ENCODE peak calls at places on chromosomes 5 and 9, in nine cellular contexts. T is AG09309, O is non-pigmented ciliary epithelial cell, E is NB4, X is K562, K is prostate gland, W is OCI-M1, Y is COR-L47, I is activated T-helper 1 cell treated with Interleukin-2 at 50 U/mL for 16 hours. C is an unnamed sample.

GRCh38 chr5:168740055-168740820 is 161.1 kb upstream of the PANK3 start:
- DNase-seq in T (no peak), O (no peak), E (no peak), X (no peak), K (no peak), W (no peak), Y (no peak), I (no peak), C (no peak)

GRCh38 chr5:125225424-125225823 is 479.0 kb upstream of the ZNF608 start:
- DNase-seq in T (no peak), O (no peak), E (no peak), X (no peak), K (no peak), W (no peak), Y (no peak), I (no peak), C (no peak)

GRCh38 chr9:86767373-86767772 is 179.9 kb downstream of the GAS1 start:
- DNase-seq in T (no peak), O (no peak), E (no peak), X (no peak), K (no peak), W (no peak), Y (no peak), I (no peak), C (no peak)

GRCh38 chr5:179301376-179301775 is 43.9 kb downstream of the ADAMTS2 start:
- DNase-seq in T (no peak), O (no peak), E (no peak), X (no peak), K (no peak), W (no peak), Y (no peak), I (no peak), C (no peak)

GRCh38 chr9:91179237-91180138 is 182.2 kb downstream of the AUH start:
- DNase-seq in T (no peak), O (no peak), E (no peak), X (peak), K (no peak), W (no peak), Y (no peak), I (no peak), C (no peak)

GRCh38 chr5:26569241-26569928 is 469.0 kb downstream of the CDH9 start:
- DNase-seq in T (no peak), O (no peak), E (no peak), X (no peak), K (no peak), W (no peak), Y (no peak), I (no peak), C (no peak)

GRCh38 chr5:150131461-150131860 is 24.2 kb downstream of the PDGFRB start:
- DNase-seq in T (no peak), O (no peak), E (no peak), X (no peak), K (no peak), W (no peak), Y (no peak), I (no peak), C (no peak)

GRCh38 chr5:126357585-126358342 is 65.4 kb upstream of the GRAMD2B start:
- DNase-seq in T (no peak), O (no peak), E (no peak), X (no peak), K (no peak), W (no peak), Y (no peak), I (no peak), C (no peak)

GRCh38 chr5:149680810-149681221 is 49.3 kb upstream of the PPARGC1B start:
- DNase-seq in T (no peak), O (no peak), E (peak), X (no peak), K (no peak), W (peak), Y (no peak), I (no peak), C (no peak)

GRCh38 chr9:76658510-76659231 is 105.6 kb upstream of the PCA3 start:
- DNase-seq in T (peak), O (no peak), E (peak), X (peak), K (no peak), W (peak), Y (peak), I (no peak), C (peak)

GRCh38 chr9:136093995-136094881 is 851 bp downstream of the NACC2 start:
- DNase-seq in T (no peak), O (no peak), E (peak), X (peak), K (peak), W (no peak), Y (no peak), I (peak), C (no peak)

GRCh38 chr5:119339965-119340364 is 15.9 kb upstream of the TNFAIP8 start:
- DNase-seq in T (no peak), O (no peak), E (peak), X (peak), K (no peak), W (peak), Y (no peak), I (no peak), C (no peak)

GRCh38 chr9:32427111-32427873 is 42.8 kb downstream of the ACO1 start:
- DNase-seq in T (no peak), O (no peak), E (no peak), X (no peak), K (no peak), W (peak), Y (no peak), I (no peak), C (no peak)

GRCh38 chr5:168114444-168115017 is 176.9 kb upstream of the WWC1 start:
- DNase-seq in T (no peak), O (no peak), E (peak), X (peak), K (no peak), W (peak), Y (peak), I (peak), C (peak)

GRCh38 chr9:96020822-96021615 is 145.5 kb downstream of the ERCC6L2 start:
- DNase-seq in T (no peak), O (no peak), E (peak), X (no peak), K (no peak), W (no peak), Y (peak), I (no peak), C (no peak)

GRCh38 chr5:111252799-111253564 is 28.8 kb downstream of the CAMK4 start:
- DNase-seq in T (no peak), O (no peak), E (no peak), X (no peak), K (no peak), W (peak), Y (no peak), I (no peak), C (no peak)

GRCh38 chr5:91007251-91007650 is 375.9 kb downstream of the ARRDC3 start:
- DNase-seq in T (no peak), O (no peak), E (no peak), X (no peak), K (no peak), W (peak), Y (no peak), I (no peak), C (no peak)

GRCh38 chr5:74272019-74272775 is 368.3 kb downstream of the ENC1 start:
- DNase-seq in T (peak), O (peak), E (no peak), X (no peak), K (no peak), W (no peak), Y (no peak), I (no peak), C (no peak)

GRCh38 chr5:96675882-96676281 is 13.7 kb downstream of the CAST start:
- DNase-seq in T (no peak), O (no peak), E (no peak), X (no peak), K (no peak), W (no peak), Y (no peak), I (no peak), C (no peak)

GRCh38 chr9:87062706-87063105 is 115.4 kb upstream of the GAS1 start:
- DNase-seq in T (no peak), O (no peak), E (no peak), X (no peak), K (no peak), W (no peak), Y (no peak), I (no peak), C (no peak)

GRCh38 chr9:93434056-93434455 is 17.4 kb upstream of the FAM120A start:
- DNase-seq in T (no peak), O (no peak), E (no peak), X (no peak), K (no peak), W (no peak), Y (no peak), I (no peak), C (no peak)

GRCh38 chr9:27394154-27394825 is 97.3 kb upstream of the EQTN start:
- DNase-seq in T (no peak), O (no peak), E (no peak), X (no peak), K (peak), W (no peak), Y (no peak), I (no peak), C (no peak)

GRCh38 chr5:86376214-86376613 is 241.5 kb upstream of the COX7C start:
- DNase-seq in T (no peak), O (no peak), E (no peak), X (no peak), K (no peak), W (no peak), Y (no peak), I (no peak), C (no peak)

GRCh38 chr9:18260527-18260926 is 213.4 kb upstream of the ADAMTSL1 start:
- DNase-seq in T (no peak), O (no peak), E (peak), X (no peak), K (no peak), W (no peak), Y (peak), I (no peak), C (no peak)

GRCh38 chr9:125126019-125126746 is 17.1 kb downstream of the SCAI start:
- DNase-seq in T (peak), O (peak), E (peak), X (peak), K (peak), W (peak), Y (no peak), I (peak), C (no peak)

GRCh38 chr9:138050472-138051330 is 173.1 kb downstream of the CACNA1B start:
- DNase-seq in T (no peak), O (no peak), E (no peak), X (no peak), K (no peak), W (no peak), Y (no peak), I (no peak), C (no peak)

GRCh38 chr5:168747987-168748777 is 169.0 kb upstream of the PANK3 start:
- DNase-seq in T (no peak), O (no peak), E (peak), X (peak), K (no peak), W (peak), Y (peak), I (no peak), C (no peak)

GRCh38 chr5:78182838-78183237 is 111.7 kb downstream of the AP3B1 start:
- DNase-seq in T (no peak), O (no peak), E (peak), X (peak), K (no peak), W (no peak), Y (no peak), I (no peak), C (no peak)

GRCh38 chr9:68979538-68980314 is 34.2 kb downstream of the PRKACG start:
- DNase-seq in T (no peak), O (no peak), E (no peak), X (no peak), K (no peak), W (no peak), Y (no peak), I (no peak), C (no peak)

GRCh38 chr5:135232958-135233357 is 166.1 kb downstream of the MACROH2A1 start:
- DNase-seq in T (no peak), O (no peak), E (no peak), X (no peak), K (no peak), W (no peak), Y (no peak), I (no peak), C (no peak)

GRCh38 chr9:136443087-136443486 is 3.4 kb upstream of the INPP5E start:
- DNase-seq in T (no peak), O (no peak), E (no peak), X (no peak), K (no peak), W (no peak), Y (no peak), I (no peak), C (no peak)

GRCh38 chr9:21465859-21466518 is 16.1 kb downstream of the IFNE start:
- DNase-seq in T (peak), O (peak), E (peak), X (no peak), K (peak), W (peak), Y (peak), I (no peak), C (peak)